ENCODE peak calls at places on chromosomes 2 and 18, in seven cellular contexts. W is AG04450, N is PC-9, R is right cardiac atrium, F is fibroblast of lung, B is hepatocyte, V is choroid plexus epithelial cell. T is an unnamed sample.

GRCh38 chr2:167944825-167945659 is 302.4 kb downstream of the STK39 start:
- DNase-seq in R (no peak), V (peak), B (no peak), F (no peak), N (no peak), W (no peak), T (peak)

GRCh38 chr2:28619213-28620196 is 123.6 kb downstream of the PLB1 start:
- DNase-seq in V (no peak), F (no peak), N (peak), W (no peak), B (no peak), R (no peak), T (no peak)

GRCh38 chr2:120818441-120818920 is 82.8 kb downstream of the GLI2 start:
- DNase-seq in N (no peak), B (no peak), F (peak), W (peak), R (peak), V (peak), T (peak)

GRCh38 chr18:26040051-26040656 is 50.3 kb downstream of the SS18 start:
- DNase-seq in B (no peak), W (no peak), V (no peak), F (no peak), N (no peak), R (no peak), T (no peak)

GRCh38 chr2:227406177-227407031 is 18.7 kb upstream of the SCYGR1 start:
- DNase-seq in R (peak), F (peak), V (peak), N (peak), B (peak), W (peak), T (peak)

GRCh38 chr2:217061916-217062315 is 202.1 kb upstream of the TNP1 start:
- DNase-seq in V (no peak), N (no peak), B (no peak), W (no peak), F (no peak), R (no peak), T (no peak)

GRCh38 chr18:59269563-59270214 is 3.6 kb downstream of the RAX start:
- DNase-seq in B (no peak), N (no peak), F (no peak), W (no peak), R (no peak), V (no peak), T (no peak)

GRCh38 chr2:180677928-180678327 is 302.5 kb upstream of the UBE2E3 start:
- DNase-seq in N (no peak), B (no peak), F (no peak), V (no peak), W (no peak), R (no peak), T (no peak)

GRCh38 chr18:35695803-35696202 is 114.3 kb downstream of the GALNT1 start:
- DNase-seq in V (no peak), B (no peak), R (peak), N (no peak), W (no peak), F (no peak), T (no peak)

GRCh38 chr2:13252615-13253014 is 535.9 kb downstream of the TRIB2 start:
- DNase-seq in V (no peak), B (no peak), F (no peak), R (no peak), N (no peak), W (no peak), T (no peak)

GRCh38 chr2:14749869-14750268 is 117.4 kb downstream of the LRATD1 start:
- DNase-seq in W (peak), N (peak), F (no peak), V (no peak), B (no peak), R (no peak), T (no peak)

GRCh38 chr2:237026981-237027711 is 58.5 kb upstream of the COPS8 start:
- DNase-seq in F (peak), V (peak), N (peak), R (peak), B (peak), W (peak), T (peak)

GRCh38 chr2:715847-716573 is 38.8 kb upstream of the TMEM18 start:
- DNase-seq in W (no peak), N (no peak), R (no peak), V (peak), B (no peak), F (peak), T (peak)

GRCh38 chr2:240399419-240400318 is 35.8 kb upstream of the GPC1 start:
- DNase-seq in R (no peak), B (no peak), F (no peak), N (no peak), V (no peak), W (no peak), T (no peak)

GRCh38 chr2:233440314-233440713 is 86.0 kb downstream of the DGKD start:
- DNase-seq in N (no peak), V (no peak), W (no peak), B (no peak), R (no peak), F (no peak), T (no peak)

GRCh38 chr18:34222396-34223163 is 2.1 kb downstream of the NOL4 start:
- DNase-seq in W (no peak), F (no peak), R (peak), V (peak), N (no peak), B (peak), T (no peak)

GRCh38 chr2:66830881-66831280 is 396.0 kb downstream of the MEIS1 start:
- DNase-seq in V (peak), N (no peak), F (no peak), R (no peak), W (no peak), B (no peak), T (no peak)

GRCh38 chr2:1944986-1945385 is 200.7 kb upstream of the PXDN start:
- DNase-seq in V (no peak), N (no peak), W (no peak), F (no peak), R (no peak), B (no peak), T (no peak)

GRCh38 chr18:9055185-9055584 is 47.3 kb upstream of the NDUFV2 start:
- DNase-seq in F (peak), R (no peak), W (peak), B (no peak), N (peak), V (peak), T (no peak)

GRCh38 chr2:146940016-146940685 is 904.7 kb upstream of the ACVR2A start:
- DNase-seq in R (no peak), F (peak), B (no peak), V (peak), N (no peak), W (no peak), T (no peak)

GRCh38 chr2:239376942-239377531 is 23.8 kb downstream of the HDAC4 start:
- DNase-seq in W (no peak), R (no peak), V (no peak), F (no peak), B (no peak), N (no peak), T (no peak)

GRCh38 chr18:79607361-79607930 is 72.2 kb upstream of the CTDP1 start:
- DNase-seq in W (no peak), V (no peak), B (no peak), N (no peak), F (no peak), R (peak), T (no peak)

GRCh38 chr2:101751875-101752619 is 54.5 kb downstream of the MAP4K4 start:
- DNase-seq in B (no peak), N (no peak), V (no peak), W (no peak), R (no peak), F (no peak), T (no peak)

GRCh38 chr2:230751062-230751461 is 38.4 kb downstream of the CAB39 start:
- DNase-seq in F (peak), B (no peak), W (peak), V (peak), N (no peak), R (no peak), T (peak)

GRCh38 chr2:201794261-201794660 is 12.1 kb upstream of the CDK15 start:
- DNase-seq in W (no peak), F (no peak), N (no peak), V (no peak), R (no peak), B (no peak), T (no peak)

GRCh38 chr18:46678785-46679404 is 21.9 kb upstream of the LOXHD1 start:
- DNase-seq in F (no peak), W (no peak), B (no peak), N (no peak), R (no peak), V (no peak), T (no peak)

GRCh38 chr2:236168110-236169067 is at the start of gene GBX2:
- DNase-seq in N (no peak), B (peak), R (no peak), F (peak), V (peak), W (no peak), T (peak)

GRCh38 chr2:203869207-203869606 is 1.6 kb downstream of the CTLA4 start:
- DNase-seq in R (no peak), F (no peak), N (no peak), W (no peak), V (no peak), B (no peak), T (no peak)

GRCh38 chr2:240398711-240399267 is 36.7 kb upstream of the GPC1 start:
- DNase-seq in W (no peak), R (no peak), F (no peak), N (no peak), V (no peak), B (no peak), T (no peak)

GRCh38 chr2:180359522-180360282 is 352.6 kb upstream of the CWC22 start:
- DNase-seq in V (no peak), R (no peak), F (no peak), B (no peak), N (peak), W (no peak), T (no peak)

GRCh38 chr2:2422621-2423020 is 91.5 kb upstream of the MYT1L start:
- DNase-seq in V (no peak), W (no peak), F (no peak), N (no peak), R (no peak), B (no peak), T (no peak)

GRCh38 chr2:114543106-114543806 is 100.8 kb downstream of the DPP10 start:
- DNase-seq in V (peak), R (peak), B (peak), W (no peak), F (peak), N (no peak), T (no peak)

GRCh38 chr2:181741756-181742155 is 61.4 kb upstream of the NEUROD1 start:
- DNase-seq in W (peak), V (peak), R (no peak), N (no peak), F (peak), B (no peak), T (no peak)

GRCh38 chr18:44651453-44651852 is 29.2 kb upstream of the SETBP1 start:
- DNase-seq in W (no peak), N (peak), R (peak), V (peak), F (peak), B (peak), T (peak)

GRCh38 chr2:69565431-69565839 is 78.1 kb downstream of the AAK1 start:
- DNase-seq in F (peak), B (peak), R (peak), V (peak), N (no peak), W (no peak), T (no peak)

GRCh38 chr2:32330136-32330535 is 26.7 kb upstream of the BIRC6 start:
- DNase-seq in V (peak), N (no peak), B (no peak), W (no peak), R (no peak), F (no peak), T (no peak)

GRCh38 chr2:237664151-237664550 is 36.8 kb downstream of the LRRFIP1 start:
- DNase-seq in N (no peak), F (no peak), B (no peak), R (peak), V (no peak), W (no peak), T (no peak)

GRCh38 chr18:57353137-57353939 is 981 bp downstream of the ST8SIA3 start:
- DNase-seq in B (peak), F (no peak), V (no peak), W (no peak), N (no peak), R (no peak), T (no peak)

GRCh38 chr2:162221064-162221463 is 22.2 kb downstream of the FAP start:
- DNase-seq in V (peak), W (no peak), R (peak), F (peak), B (peak), N (no peak), T (peak)

GRCh38 chr2:156333951-156334495 is 1.5 kb upstream of the NR4A2 start:
- DNase-seq in V (peak), N (no peak), W (no peak), B (peak), R (peak), F (no peak), T (peak)

GRCh38 chr2:23388292-23388691 is 3.3 kb downstream of the KLHL29 start:
- DNase-seq in V (no peak), R (no peak), F (no peak), B (no peak), W (no peak), N (no peak), T (no peak)
- H3K4me3 ChIP-seq in V (no peak), R (no peak), F (no peak), B (no peak), W (no peak), N (no peak), T (no peak)

GRCh38 chr18:12841070-12841469 is 43.0 kb downstream of the PTPN2 start:
- DNase-seq in N (no peak), B (no peak), W (no peak), F (no peak), R (no peak), V (no peak), T (no peak)

GRCh38 chr18:12842459-12843380 is 41.3 kb downstream of the PTPN2 start:
- DNase-seq in R (no peak), W (no peak), N (no peak), B (no peak), F (no peak), V (no peak), T (no peak)

GRCh38 chr18:12840382-12840781 is 43.7 kb downstream of the PTPN2 start:
- DNase-seq in F (no peak), W (no peak), V (no peak), B (no peak), R (no peak), N (no peak), T (no peak)

GRCh38 chr18:12839526-12840196 is 44.4 kb downstream of the PTPN2 start:
- DNase-seq in V (peak), B (no peak), R (no peak), W (no peak), F (no peak), N (no peak), T (no peak)

GRCh38 chr18:12843420-12844346 is 40.4 kb downstream of the PTPN2 start:
- DNase-seq in V (no peak), N (no peak), R (no peak), B (no peak), W (no peak), F (no peak), T (no peak)
- H3K4me3 ChIP-seq in V (no peak), N (no peak), R (no peak), B (no peak), W (no peak), F (no peak), T (no peak)

GRCh38 chr2:74606927-74607326 is 41.2 kb downstream of the M1AP start:
- DNase-seq in V (no peak), W (no peak), R (no peak), N (no peak), B (no peak), F (no peak), T (no peak)
- H3K4me3 ChIP-seq in V (no peak), W (no peak), R (no peak), N (no peak), B (no peak), F (no peak), T (no peak)

GRCh38 chr2:68245672-68246071 is 6.7 kb downstream of the PPP3R1 start:
- DNase-seq in B (no peak), V (no peak), N (no peak), R (no peak), W (no peak), F (no peak), T (no peak)

GRCh38 chr2:68250196-68250595 is 2.1 kb downstream of the PPP3R1 start:
- DNase-seq in N (no peak), B (no peak), W (no peak), F (no peak), V (no peak), R (no peak), T (no peak)

GRCh38 chr2:68250652-68251186 is 1.6 kb downstream of the PPP3R1 start:
- DNase-seq in V (no peak), R (no peak), W (no peak), F (no peak), B (no peak), N (no peak), T (no peak)

GRCh38 chr2:68248806-68249205 is 3.5 kb downstream of the PPP3R1 start:
- DNase-seq in F (no peak), V (no peak), W (no peak), R (no peak), B (no peak), N (no peak), T (no peak)

DNA sequence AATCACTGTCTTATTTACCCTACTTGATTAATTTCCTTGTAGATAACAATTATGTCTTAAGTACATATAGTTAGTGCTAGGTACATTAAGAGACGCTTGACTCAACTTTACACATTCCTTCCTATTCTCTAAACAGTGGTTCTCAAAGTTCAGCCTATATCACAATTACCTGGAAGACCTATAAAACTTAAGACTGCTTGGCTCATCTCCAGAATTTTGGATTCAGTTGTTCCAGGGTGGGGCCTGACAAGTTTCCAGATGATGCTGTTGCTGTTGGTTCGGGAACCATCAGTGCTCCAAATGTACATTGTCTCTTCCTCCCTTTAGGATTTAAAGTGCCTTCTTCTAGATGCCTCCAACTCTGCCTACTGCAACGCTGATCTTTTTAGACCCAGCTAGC is 4.0 kb downstream of the PPP3R1 start:
- DNase-seq in F (no peak), N (no peak), B (no peak), V (no peak), W (no peak), R (no peak), T (no peak)
- H3K4me3 ChIP-seq in F (no peak), N (no peak), B (no peak), V (no peak), W (no peak), R (no peak), T (no peak)

GRCh38 chr2:126657146-126657635 is 1.2 kb downstream of the GYPC start:
- DNase-seq in F (peak), B (peak), N (no peak), W (peak), R (peak), V (peak), T (peak)
- H3K4me3 ChIP-seq in F (peak), B (peak), N (no peak), W (peak), R (peak), V (peak), T (peak)

DNA sequence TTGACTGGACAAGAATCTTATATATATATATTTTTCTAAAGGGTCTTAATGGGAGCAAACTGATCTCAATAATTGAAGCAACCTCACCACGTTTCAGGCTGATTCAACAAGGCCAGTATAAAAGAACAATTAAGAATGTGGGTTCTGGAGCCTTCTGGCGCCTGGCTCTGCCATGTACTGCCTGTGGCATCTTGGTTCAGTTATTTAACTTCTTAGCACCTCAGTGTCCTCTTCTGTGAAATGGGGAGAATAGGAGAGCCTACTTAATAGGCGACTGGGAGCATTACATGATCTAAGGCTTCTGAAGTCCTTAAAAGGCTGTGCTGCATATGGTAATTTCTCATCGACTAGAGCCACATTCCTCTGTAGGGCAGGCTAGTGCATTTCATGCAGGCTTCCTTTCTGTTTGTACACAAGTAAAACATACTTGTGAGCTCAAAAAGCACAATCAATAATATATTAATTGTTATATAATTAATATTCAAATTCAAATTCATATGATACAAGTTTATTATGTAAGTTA is 118.4 kb upstream of the LYPD1 start:
- DNase-seq in W (no peak), R (no peak), V (no peak), F (no peak), B (no peak), N (no peak), T (no peak)
- H3K4me3 ChIP-seq in W (no peak), R (no peak), V (no peak), F (no peak), B (no peak), N (no peak), T (no peak)

GRCh38 chr2:173989886-173990744 is 24.9 kb upstream of the SP3 start:
- DNase-seq in R (peak), V (no peak), F (no peak), B (no peak), N (no peak), W (no peak), T (no peak)
- H3K4me3 ChIP-seq in R (no peak), V (no peak), F (no peak), B (no peak), N (no peak), W (no peak), T (no peak)

DNA sequence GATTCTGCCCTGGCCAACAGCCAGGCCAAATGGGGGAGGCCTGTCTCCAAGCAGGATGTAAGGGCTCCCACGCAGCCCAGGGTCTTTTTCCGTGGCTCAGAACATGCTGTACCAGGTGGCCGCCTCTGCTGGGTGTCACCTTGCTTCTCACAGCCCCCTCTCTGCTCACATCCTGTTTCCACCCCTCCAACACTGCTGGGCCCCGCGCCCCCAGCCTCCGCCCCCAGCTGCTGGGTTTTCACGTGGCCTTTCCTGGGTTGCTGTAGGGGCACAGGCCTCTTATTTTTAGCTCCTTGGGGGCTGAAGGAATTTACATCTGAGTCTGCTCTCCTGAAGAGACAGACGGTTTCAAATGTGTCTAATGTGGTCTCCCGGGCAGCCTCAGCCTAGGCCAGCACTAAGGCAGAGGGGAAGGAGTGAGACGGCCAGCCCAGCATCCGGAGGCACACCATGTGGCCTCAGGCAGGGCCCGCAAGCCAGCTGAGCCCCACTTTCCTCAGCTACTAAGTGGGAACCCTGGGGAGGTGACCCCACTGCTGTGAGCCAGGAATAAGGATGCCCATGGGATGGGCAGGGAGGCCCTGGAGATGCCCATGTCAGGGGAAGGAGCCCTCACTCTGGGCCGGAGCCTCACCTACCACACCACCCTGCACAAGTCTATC is 18.7 kb upstream of the DUSP2 start:
- DNase-seq in R (no peak), F (no peak), V (peak), B (no peak), N (no peak), W (no peak), T (no peak)
- H3K4me3 ChIP-seq in R (no peak), F (no peak), V (no peak), B (no peak), N (no peak), W (no peak), T (no peak)

T was measured in brain microvascular endothelial cell.